ENCODE peak calls at places on chromosomes 16 and 17, in seven cellular contexts. S is dorsolateral prefrontal cortex, R is heart left ventricle, Q is HepG2, U is body of pancreas, Z is upper lobe of right lung, H is upper lobe of left lung. W is an unnamed sample.
A peak's percentile ranks its signal among the peaks of the same experiment; 100 is the strongest.

GRCh38 chr17:81859906-81860755 is at the start of gene P4HB:
- DNase-seq in U (no peak), S (no peak), Q (no peak), H (no peak), R (no peak), Z (peak; percentile 99), W (no peak)

GRCh38 chr16:66516808-66517585 is 32.9 kb downstream of the TK2 start:
- DNase-seq in Z (peak; percentile 97), Q (peak; percentile 100), H (peak; percentile 99), S (peak; percentile 78), U (peak; percentile 100), R (peak; percentile 97), W (peak; percentile 94)

GRCh38 chr17:81648013-81648706 is 8.2 kb downstream of the PDE6G start:
- DNase-seq in R (no peak), S (no peak), U (no peak), Q (no peak), Z (no peak), H (no peak), W (no peak)

GRCh38 chr16:79297805-79298204 is 302.7 kb downstream of the MAF start:
- DNase-seq in S (no peak), R (no peak), Z (no peak), Q (no peak), H (no peak), U (peak; percentile 7), W (no peak)

GRCh38 chr17:49917771-49918170 is 51.2 kb upstream of the DLX4 start:
- DNase-seq in R (no peak), U (no peak), Z (no peak), Q (no peak), S (no peak), H (no peak), W (no peak)

GRCh38 chr16:49484454-49484853 is 110.8 kb downstream of the C16orf78 start:
- DNase-seq in S (no peak), Q (no peak), R (peak; percentile 77), U (peak; percentile 80), H (peak; percentile 54), Z (peak; percentile 72), W (peak; percentile 34)

GRCh38 chr17:74096456-74096855 is 107.0 kb upstream of the RPL38 start:
- DNase-seq in R (no peak), H (no peak), Q (no peak), U (no peak), S (no peak), Z (peak; percentile 34), W (no peak)

GRCh38 chr17:75693500-75694481 is 26.7 kb downstream of the SAP30BP start:
- DNase-seq in Q (no peak), Z (peak; percentile 81), U (peak; percentile 80), H (peak; percentile 72), R (peak; percentile 72), S (peak; percentile 80), W (peak; percentile 51)

GRCh38 chr16:68444058-68444657 is 4.2 kb downstream of the SMPD3 start:
- DNase-seq in R (peak; percentile 34), U (peak; percentile 35), H (no peak), S (no peak), Z (no peak), Q (peak; percentile 43), W (peak; percentile 5)

GRCh38 chr17:21098934-21099687 is 27.7 kb upstream of the DHRS7B start:
- DNase-seq in Q (peak; percentile 80), H (peak; percentile 63), Z (peak; percentile 75), R (peak; percentile 35), U (peak; percentile 45), S (no peak), W (peak; percentile 76)

GRCh38 chr17:51152766-51153209 is 571 bp upstream of the NME1 start:
- DNase-seq in U (peak; percentile 10), S (no peak), Z (no peak), H (no peak), R (no peak), Q (peak; percentile 27), W (no peak)

GRCh38 chr16:86128246-86128645 is 229.3 kb downstream of the IRF8 start:
- DNase-seq in H (no peak), Q (no peak), R (no peak), Z (no peak), S (no peak), U (no peak), W (no peak)

GRCh38 chr16:11697319-11697718 is 29.1 kb downstream of the SNN start:
- DNase-seq in Q (no peak), U (no peak), S (no peak), Z (no peak), H (no peak), R (no peak), W (no peak)

DNA sequence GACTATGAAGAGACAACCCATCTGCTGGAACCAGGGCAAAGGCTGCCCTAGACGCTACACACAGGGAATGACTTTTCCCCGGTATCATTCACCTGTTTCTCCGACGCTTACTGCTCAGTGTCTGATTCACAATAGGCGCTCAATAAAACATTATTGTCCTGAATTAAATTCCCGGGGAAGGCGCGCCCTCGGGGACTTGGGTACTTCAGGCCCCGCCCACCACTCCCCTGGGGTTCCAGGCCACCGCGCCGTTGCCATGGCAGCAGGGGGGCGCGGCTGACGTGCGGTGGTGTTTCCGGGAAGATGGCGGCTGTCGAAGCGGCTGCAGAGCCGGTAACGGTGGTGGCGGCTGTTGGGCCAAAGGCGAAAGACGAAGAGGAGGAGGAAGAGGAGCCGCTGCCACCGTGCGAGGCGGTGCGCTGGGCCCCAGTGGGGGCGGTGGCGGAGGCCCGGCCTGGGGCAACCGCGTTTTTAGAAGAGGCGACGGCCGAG is at the start of gene RUNDC1:
- DNase-seq in R (peak; percentile 95), Q (peak; percentile 85), S (peak; percentile 83), U (peak; percentile 96), Z (peak; percentile 97), H (peak; percentile 97), W (peak; percentile 88)
- H3K4me3 ChIP-seq in R (peak within 1 kb of the TSS; percentile 99), Q (peak within 1 kb of the TSS; percentile 97), S (peak within 1 kb of the TSS; percentile 80), U (peak within 1 kb of the TSS; percentile 25), Z (peak within 1 kb of the TSS; percentile 87), H (peak within 1 kb of the TSS; percentile 91), W (peak within 1 kb of the TSS; percentile 77)

GRCh38 chr17:79455636-79456035 is 155.2 kb downstream of the RBFOX3 start:
- DNase-seq in R (no peak), Q (no peak), S (no peak), Z (no peak), U (no peak), H (no peak), W (no peak)

GRCh38 chr17:79458356-79458755 is 152.5 kb downstream of the RBFOX3 start:
- DNase-seq in S (no peak), R (no peak), Z (no peak), U (no peak), Q (no peak), H (no peak), W (no peak)

GRCh38 chr17:79457889-79458288 is 153.0 kb downstream of the RBFOX3 start:
- DNase-seq in S (no peak), H (no peak), U (no peak), Q (no peak), R (no peak), Z (no peak), W (no peak)

GRCh38 chr17:79459003-79459655 is 151.7 kb downstream of the RBFOX3 start:
- DNase-seq in R (no peak), H (no peak), Q (no peak), S (no peak), Z (no peak), U (no peak), W (no peak)

DNA sequence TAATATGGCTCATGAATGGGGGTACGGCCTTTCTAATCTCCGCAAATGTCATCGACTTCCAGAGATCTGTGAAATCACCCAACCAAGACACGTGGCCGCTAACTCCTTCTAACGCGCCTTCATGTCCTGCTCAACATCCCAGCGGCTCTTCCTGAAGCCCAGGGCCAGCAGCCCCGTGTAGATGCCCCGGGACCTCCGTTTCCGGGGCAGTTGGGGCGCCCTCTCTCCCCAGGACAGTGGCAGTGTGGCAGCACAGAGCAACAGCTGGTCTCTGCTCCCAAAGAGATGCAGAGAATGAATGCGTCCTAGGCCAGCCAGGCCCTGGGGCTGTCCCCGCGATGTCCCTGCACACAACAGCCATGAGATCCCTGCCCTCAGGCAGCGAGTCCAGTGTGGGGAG is 153.5 kb downstream of the RBFOX3 start:
- DNase-seq in Z (no peak), Q (no peak), S (no peak), R (no peak), U (no peak), H (no peak), W (no peak)
- H3K27me3 ChIP-seq in Z (peaks cover 5% of the 10 kb centered on the region), Q (peaks cover 14% of the 10 kb centered on the region), S (no peaks in the 10 kb centered on the region), R (peaks cover 8% of the 10 kb centered on the region), U (no peaks in the 10 kb centered on the region), H (no peaks in the 10 kb centered on the region), W (peaks cover 4% of the 10 kb centered on the region)

GRCh38 chr16:23784811-23785447 is 30.1 kb downstream of the CHP2 start:
- DNase-seq in S (no peak), Q (no peak), U (no peak), H (no peak), R (no peak), Z (no peak), W (no peak)

GRCh38 chr16:23786964-23787571 is 32.2 kb downstream of the CHP2 start:
- DNase-seq in R (no peak), U (no peak), Q (no peak), H (no peak), Z (no peak), S (no peak), W (no peak)

GRCh38 chr16:23785842-23786241 is 31.0 kb downstream of the CHP2 start:
- DNase-seq in H (no peak), U (no peak), S (no peak), Q (no peak), R (no peak), Z (no peak), W (no peak)

DNA sequence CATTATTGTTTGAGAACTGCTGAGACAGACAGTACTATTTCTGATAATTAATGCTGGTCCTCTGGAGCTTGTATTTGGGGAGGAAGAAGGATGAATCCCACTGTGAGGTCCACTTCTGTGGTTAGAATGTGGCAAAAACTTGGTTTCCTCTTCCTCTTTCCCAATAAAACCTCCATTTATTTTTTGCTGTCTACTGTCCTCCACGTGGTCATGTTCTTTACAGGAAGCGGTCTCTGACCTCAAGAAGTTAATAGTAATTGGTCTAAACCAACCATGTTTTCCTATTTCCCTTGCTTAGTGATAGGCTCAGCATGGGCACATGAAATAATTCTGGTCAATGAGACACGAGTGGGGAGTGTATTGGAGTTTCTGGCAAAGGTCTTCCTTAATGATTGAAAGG is 33.8 kb downstream of the CHP2 start:
- DNase-seq in U (no peak), S (no peak), R (no peak), Z (no peak), Q (no peak), H (no peak), W (no peak)
- H3K4me3 ChIP-seq in U (no peak overlapping the region), S (no peak overlapping the region), R (no peak overlapping the region), Z (no peak overlapping the region), Q (no peak overlapping the region), H (no peak overlapping the region), W (no peak overlapping the region)

DNA sequence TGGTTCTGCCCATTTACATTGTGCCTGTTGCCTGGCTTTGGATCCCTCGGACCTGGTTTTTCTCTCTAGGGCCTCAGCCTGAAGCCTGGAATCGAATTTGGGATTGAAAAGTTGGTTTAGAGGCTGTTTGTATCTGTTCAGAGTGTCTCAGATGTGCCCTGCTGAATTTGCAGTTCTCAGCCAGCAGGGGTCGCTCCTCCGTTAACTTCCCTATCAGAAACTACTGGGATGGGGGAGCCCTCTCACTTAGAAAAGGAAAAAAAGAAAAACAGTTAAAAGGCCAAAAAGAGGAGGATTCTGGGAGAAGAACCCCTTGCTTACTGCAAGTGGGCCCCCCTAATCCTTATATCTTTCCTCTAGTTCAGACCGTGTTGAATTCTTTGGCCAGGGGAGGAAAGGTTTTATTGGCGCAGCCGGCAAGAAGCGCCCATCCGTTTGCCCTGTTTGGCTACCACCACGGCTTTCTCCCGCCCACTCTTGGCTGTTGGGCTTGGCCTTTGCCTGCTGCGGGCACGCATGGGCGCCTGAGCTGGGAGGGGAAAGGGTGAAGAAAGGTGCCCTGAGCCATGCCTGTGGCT is 8.7 kb downstream of the FZD2 start:
- DNase-seq in U (no peak), H (no peak), S (no peak), R (no peak), Z (no peak), Q (no peak), W (no peak)
- H3K27me3 ChIP-seq in U (no peaks in the 10 kb centered on the region), H (no peaks in the 10 kb centered on the region), S (no peaks in the 10 kb centered on the region), R (no peaks in the 10 kb centered on the region), Z (no peaks in the 10 kb centered on the region), Q (peaks cover 6% of the 10 kb centered on the region), W (no peaks in the 10 kb centered on the region)

W was measured in MG63.